ENCODE peak calls at places on chromosomes 3 and 15, in four cellular contexts. R, U, H and J are unnamed samples.

GRCh38 chr3:150329408-150329807 is 78.7 kb upstream of the TSC22D2 start:
- DNase-seq in R (no peak), U (peak; percentile 5), H (no peak), J (no peak)

GRCh38 chr15:55196011-55196410 is 730 bp downstream of the RSL24D1 start:
- DNase-seq in R (no peak), U (no peak), H (no peak), J (no peak)

GRCh38 chr3:1196997-1197396 is 104.2 kb downstream of the CNTN6 start:
- DNase-seq in R (no peak), U (no peak), H (no peak), J (no peak)

GRCh38 chr3:45437388-45437787 is 49.0 kb downstream of the LARS2 start:
- DNase-seq in R (no peak), U (no peak), H (no peak), J (no peak)

GRCh38 chr3:21801631-21802030 is 50.6 kb upstream of the ZNF385D start:
- DNase-seq in R (no peak), U (no peak), H (no peak), J (no peak)

GRCh38 chr3:155585384-155585783 is 159.5 kb downstream of the PLCH1 start:
- DNase-seq in R (no peak), U (no peak), H (no peak), J (no peak)

GRCh38 chr15:63860161-63860954 is 26.6 kb upstream of the HERC1 start:
- DNase-seq in R (no peak), U (no peak), H (no peak), J (no peak)

GRCh38 chr3:32132706-32133105 is 26.3 kb downstream of the GPD1L start:
- DNase-seq in R (no peak), U (no peak), H (no peak), J (no peak)

GRCh38 chr15:60539017-60539416 is 60.1 kb upstream of the ICE2 start:
- DNase-seq in R (no peak), U (no peak), H (no peak), J (no peak)

GRCh38 chr15:84780492-84780891 is 32.1 kb downstream of the ZNF592 start:
- DNase-seq in R (no peak), U (no peak), H (no peak), J (no peak)

GRCh38 chr15:64461577-64462162 is 1.3 kb downstream of the ZNF609 start:
- DNase-seq in R (peak; percentile 6), U (no peak), H (no peak), J (no peak)

GRCh38 chr3:105982207-105982606 is 113.4 kb upstream of the CBLB start:
- DNase-seq in R (no peak), U (no peak), H (no peak), J (no peak)

GRCh38 chr3:126179825-126180476 is 435 bp downstream of the ALDH1L1 start:
- DNase-seq in R (peak; percentile 89), U (no peak), H (peak; percentile 82), J (no peak)

GRCh38 chr3:146222204-146223046 is 28.5 kb downstream of the PLSCR4 start:
- DNase-seq in R (peak; percentile 97), U (no peak), H (no peak), J (no peak)

GRCh38 chr3:171559586-171559985 is 99.4 kb upstream of the TNIK start:
- DNase-seq in R (no peak), U (no peak), H (no peak), J (no peak)

GRCh38 chr3:195105389-195105788 is 165.6 kb downstream of the XXYLT1 start:
- DNase-seq in R (peak; percentile 90), U (no peak), H (no peak), J (no peak)

GRCh38 chr3:44924102-44925084 is 50.0 kb downstream of the TGM4 start:
- DNase-seq in R (no peak), U (no peak), H (no peak), J (no peak)

GRCh38 chr3:123100192-123100776 is 33.5 kb downstream of the PDIA5 start:
- DNase-seq in R (no peak), U (no peak), H (no peak), J (no peak)

GRCh38 chr3:25540187-25540765 is 112.2 kb downstream of the RARB start:
- DNase-seq in R (no peak), U (no peak), H (no peak), J (no peak)

GRCh38 chr3:138434875-138435772 is 708 bp downstream of the ESYT3 start:
- DNase-seq in R (no peak), U (no peak), H (peak; percentile 66), J (peak; percentile 5)

GRCh38 chr3:59426851-59427565 is 377.2 kb upstream of the CFAP20DC start:
- DNase-seq in R (no peak), U (no peak), H (no peak), J (no peak)

GRCh38 chr15:72961326-72961725 is 90.9 kb upstream of the NEO1 start:
- DNase-seq in R (no peak), U (no peak), H (no peak), J (no peak)

GRCh38 chr3:58691997-58692396 is 25.4 kb upstream of the FAM3D start:
- DNase-seq in R (no peak), U (no peak), H (no peak), J (no peak)

GRCh38 chr15:85550283-85550682 is 169.9 kb downstream of the AKAP13 start:
- DNase-seq in R (no peak), U (no peak), H (no peak), J (peak; percentile 33)

GRCh38 chr3:191414286-191414685 is 46.7 kb upstream of the PYDC2 start:
- DNase-seq in R (no peak), U (no peak), H (no peak), J (no peak)

GRCh38 chr3:191415566-191415965 is 45.4 kb upstream of the PYDC2 start:
- DNase-seq in R (no peak), U (no peak), H (no peak), J (no peak)

GRCh38 chr3:191412764-191413163 is 48.2 kb upstream of the PYDC2 start:
- DNase-seq in R (no peak), U (no peak), H (no peak), J (no peak)

GRCh38 chr3:191417457-191417729 is 43.6 kb upstream of the PYDC2 start:
- DNase-seq in R (no peak), U (no peak), H (no peak), J (no peak)

DNA sequence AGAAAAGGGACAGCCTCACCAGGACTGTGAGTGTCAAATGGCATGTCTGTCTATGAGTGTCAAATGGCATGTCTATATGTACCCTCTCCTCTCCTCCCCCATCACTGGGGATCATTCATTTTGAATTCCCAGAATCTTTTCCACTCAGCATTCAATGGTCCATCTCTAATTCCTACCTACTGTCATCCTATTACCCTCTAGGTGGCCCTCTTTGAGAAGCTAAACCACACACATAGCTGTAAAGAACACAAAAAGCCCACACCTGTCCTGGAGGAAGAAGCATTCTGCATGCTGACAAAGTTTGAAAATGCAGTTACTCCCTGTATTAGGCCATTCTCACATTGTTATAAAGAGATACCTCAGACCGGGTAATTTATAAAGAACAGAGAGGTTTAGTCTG is 46.2 kb upstream of the PYDC2 start:
- DNase-seq in R (no peak), U (no peak), H (no peak), J (no peak)
- TF ChIP-seq CTCF in R (no peak), U (no peak), H (no peak), J (no peak)

GRCh38 chr3:184561329-184562145 is at the start of gene EPHB3:
- DNase-seq in R (peak; percentile 92), U (peak; percentile 34), H (peak; percentile 100), J (peak; percentile 88)
- TF ChIP-seq POLR2AphosphoS5 in R (no peak), U (no peak), H (peak; percentile 19), J (no peak)

DNA sequence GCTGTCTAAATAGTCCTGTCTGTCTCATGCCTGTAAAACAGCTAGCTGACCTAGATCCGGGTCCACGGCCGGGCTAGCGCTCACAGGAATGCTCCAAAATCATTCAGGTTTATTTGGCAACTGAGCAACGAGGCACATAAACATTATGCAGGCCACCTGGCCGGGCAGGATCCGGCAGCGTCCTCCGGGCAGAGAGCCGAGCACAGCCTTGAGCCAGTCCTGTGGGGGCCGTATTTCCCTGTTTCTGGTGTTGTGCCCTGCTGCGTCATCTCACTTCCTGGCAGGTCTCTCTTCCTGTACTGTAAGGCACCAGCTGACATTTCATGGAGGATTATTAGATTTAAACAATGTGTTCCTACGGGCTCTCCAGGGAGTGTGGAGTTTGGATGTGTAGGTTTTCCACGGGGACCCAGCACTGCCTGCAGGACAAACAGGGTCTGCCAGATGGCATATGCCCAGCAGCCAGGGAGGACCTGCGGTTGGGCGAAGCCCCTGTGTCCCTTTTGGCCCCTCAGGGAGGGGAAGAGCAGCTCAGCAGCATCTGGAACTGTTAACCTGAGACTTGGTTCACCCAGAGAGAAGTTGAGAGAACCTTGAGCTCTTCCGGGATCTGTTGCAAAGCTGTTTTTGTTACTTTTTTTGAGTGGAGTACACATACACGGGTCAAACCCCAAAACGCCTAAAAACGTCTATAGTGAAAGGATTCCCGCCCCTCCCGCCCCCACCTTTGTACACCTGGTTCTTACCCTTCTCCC is 16.5 kb upstream of the LRRK1 start:
- DNase-seq in R (peak; percentile 7), U (no peak), H (no peak), J (peak; percentile 62)
- TF ChIP-seq GABPA in R (peak; percentile 22), U (no peak), H (no peak), J (no peak)

GRCh38 chr3:40432793-40433192 is 24.3 kb upstream of the RPL14 start:
- DNase-seq in R (no peak), U (no peak), H (no peak), J (no peak)
- TF ChIP-seq CTCF in R (no peak), U (no peak), H (no peak), J (no peak)

DNA sequence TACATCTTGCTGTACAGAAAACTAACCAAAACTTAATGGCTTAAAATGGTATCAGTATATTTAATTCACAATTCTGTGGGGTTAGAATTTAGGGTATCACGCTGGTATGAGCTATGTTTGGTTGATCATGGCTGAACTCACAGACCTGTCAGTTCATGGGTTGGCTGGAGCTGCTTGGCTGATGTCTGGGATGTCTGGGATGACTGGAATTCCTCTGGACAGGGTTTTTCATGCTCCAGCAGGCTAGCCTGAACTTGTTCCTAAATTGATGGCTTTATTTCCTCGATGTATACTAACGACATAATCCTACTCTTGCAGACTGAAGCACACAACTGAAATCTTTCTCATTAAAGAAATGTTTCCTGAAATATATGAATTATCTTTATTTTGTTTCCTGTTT is 338.9 kb upstream of the GBE1 start:
- DNase-seq in R (peak; percentile 25), U (no peak), H (no peak), J (no peak)
- TF ChIP-seq POLR2AphosphoS5 in R (no peak), U (no peak), H (no peak), J (no peak)

DNA sequence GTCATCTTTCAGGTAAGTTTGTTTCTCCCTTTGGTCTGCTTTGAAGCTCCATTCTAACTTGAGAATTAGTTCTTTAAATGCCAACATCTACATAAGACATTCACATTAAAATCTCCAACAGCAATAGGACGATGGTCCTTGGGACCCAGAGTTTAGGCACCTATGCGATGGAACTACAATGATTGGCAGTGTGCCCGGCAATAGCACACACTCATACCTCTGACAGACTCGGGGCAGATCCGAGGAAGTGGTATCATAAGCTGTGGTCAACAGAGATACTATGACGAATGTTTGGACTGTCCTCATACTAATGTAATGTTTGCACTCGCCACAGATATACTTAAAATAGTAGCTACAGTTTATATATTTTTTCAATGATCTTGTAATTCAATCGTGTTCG is 34.2 kb upstream of the NR2F2 start:
- DNase-seq in R (no peak), U (no peak), H (no peak), J (no peak)
- TF ChIP-seq GABPA in R (no peak), U (no peak), H (no peak), J (no peak)

GRCh38 chr15:68650901-68651709 is 72.3 kb downstream of the CORO2B start:
- DNase-seq in R (peak; percentile 18), U (no peak), H (peak; percentile 100), J (no peak)
- TF ChIP-seq CTCF in R (peak; percentile 85), U (peak; percentile 44), H (peak; percentile 96), J (peak; percentile 42)